ENCODE peak calls at places on chromosome 1, in ten cellular contexts. K is stimulated activated CD4-positive, alpha-beta T cell treated with anti-CD3 and anti-CD28 coated beads, Interleukin-1b, Interleukin-23, amount 100 ng/mL, for 48 hours; D is AG04450; L is HEK293T; N is ELF-1; Q is GM03348; I is head of caudate nucleus; Z is T1000; U is effector memory CD8-positive, alpha-beta T cell; C is CD4-positive, alpha-beta memory T cell. W is an unnamed sample.
A peak's percentile ranks its signal among the peaks of the same experiment; 100 is the strongest.

GRCh38 chr1:218930879-218931278 is 242.8 kb upstream of the LYPLAL1 start:
- DNase-seq in K (no peak), D (peak; percentile 27), L (no peak), N (no peak), Q (peak; percentile 14), I (no peak), Z (peak; percentile 45), U (no peak), C (no peak), W (no peak)

GRCh38 chr1:167344112-167344511 is 123.4 kb downstream of the POU2F1 start:
- DNase-seq in K (no peak), D (no peak), L (no peak), N (no peak), Q (no peak), I (no peak), Z (no peak), U (no peak), C (no peak), W (no peak)

GRCh38 chr1:236692128-236692527 is 5.8 kb downstream of the ACTN2 start:
- DNase-seq in K (no peak), D (no peak), L (no peak), N (no peak), Q (no peak), I (no peak), Z (no peak), U (no peak), C (no peak), W (no peak)

GRCh38 chr1:47587891-47588582 is 150.2 kb downstream of the FOXD2 start:
- DNase-seq in K (no peak), D (no peak), L (peak; percentile 53), N (peak; percentile 50), Q (no peak), I (no peak), Z (no peak), U (no peak), C (no peak), W (no peak)

GRCh38 chr1:2645776-2646175 is 13.0 kb upstream of the MMEL1 start:
- DNase-seq in K (no peak), D (no peak), L (no peak), N (no peak), Q (no peak), I (no peak), Z (no peak), U (no peak), C (no peak), W (no peak)

GRCh38 chr1:75135829-75136142 is 1.6 kb downstream of the LHX8 start:
- DNase-seq in K (no peak), D (no peak), L (no peak), N (peak; percentile 27), Q (no peak), I (no peak), Z (no peak), U (no peak), C (no peak), W (no peak)

GRCh38 chr1:7218210-7218832 is 433.1 kb downstream of the CAMTA1 start:
- DNase-seq in K (peak; percentile 25), D (no peak), L (peak; percentile 60), N (peak; percentile 81), Q (peak; percentile 54), I (no peak), Z (peak; percentile 35), U (no peak), C (peak; percentile 1), W (no peak)

GRCh38 chr1:56235909-56236510 is 343.4 kb downstream of the PLPP3 start:
- DNase-seq in K (no peak), D (no peak), L (no peak), N (peak; percentile 65), Q (no peak), I (no peak), Z (no peak), U (no peak), C (no peak), W (no peak)

GRCh38 chr1:23718482-23718881 is 24.8 kb upstream of the ELOA start:
- DNase-seq in K (no peak), D (no peak), L (peak; percentile 72), N (peak; percentile 88), Q (peak; percentile 26), I (no peak), Z (no peak), U (no peak), C (no peak), W (no peak)

GRCh38 chr1:232599178-232600041 is 30.5 kb downstream of the SIPA1L2 start:
- DNase-seq in K (no peak), D (no peak), L (no peak), N (no peak), Q (no peak), I (no peak), Z (no peak), U (no peak), C (no peak), W (no peak)

GRCh38 chr1:171640225-171640624 is 12.3 kb downstream of the MYOC start:
- DNase-seq in K (no peak), D (no peak), L (no peak), N (no peak), Q (no peak), I (no peak), Z (no peak), U (no peak), C (no peak), W (no peak)

GRCh38 chr1:156704930-156705320 is 458 bp downstream of the CRABP2 start:
- DNase-seq in K (peak; percentile 47), D (no peak), L (no peak), N (peak; percentile 62), Q (peak; percentile 78), I (peak; percentile 18), Z (peak; percentile 40), U (no peak), C (no peak), W (no peak)

GRCh38 chr1:209886219-209886536 is 51.8 kb upstream of the SYT14 start:
- DNase-seq in K (no peak), D (no peak), L (no peak), N (no peak), Q (no peak), I (no peak), Z (no peak), U (no peak), C (no peak), W (no peak)

GRCh38 chr1:237685553-237685952 is 205.2 kb downstream of the ZP4 start:
- DNase-seq in K (no peak), D (no peak), L (no peak), N (no peak), Q (no peak), I (no peak), Z (no peak), U (no peak), C (no peak), W (no peak)

GRCh38 chr1:25794325-25794724 is 5.7 kb upstream of the SELENON start:
- DNase-seq in K (no peak), D (no peak), L (no peak), N (no peak), Q (peak; percentile 28), I (no peak), Z (no peak), U (no peak), C (no peak), W (no peak)

GRCh38 chr1:65049941-65050713 is 83.8 kb upstream of the JAK1 start:
- DNase-seq in K (no peak), D (no peak), L (no peak), N (no peak), Q (no peak), I (no peak), Z (no peak), U (no peak), C (no peak), W (no peak)

GRCh38 chr1:153357076-153357852 is 390 bp upstream of the S100A9 start:
- DNase-seq in K (no peak), D (no peak), L (no peak), N (no peak), Q (no peak), I (no peak), Z (no peak), U (no peak), C (no peak), W (no peak)

GRCh38 chr1:209546390-209547080 is 37.0 kb upstream of the CAMK1G start:
- DNase-seq in K (no peak), D (no peak), L (no peak), N (no peak), Q (no peak), I (peak; percentile 11), Z (no peak), U (no peak), C (no peak), W (no peak)

GRCh38 chr1:34460193-34460592 is 283.5 kb downstream of the C1orf94 start:
- DNase-seq in K (peak; percentile 50), D (no peak), L (peak; percentile 33), N (peak; percentile 48), Q (peak; percentile 24), I (peak; percentile 37), Z (no peak), U (peak; percentile 7), C (peak; percentile 15), W (peak; percentile 33)

GRCh38 chr1:37038079-37038702 is 3.9 kb upstream of the GRIK3 start:
- DNase-seq in K (no peak), D (no peak), L (peak; percentile 34), N (peak; percentile 65), Q (no peak), I (peak; percentile 71), Z (no peak), U (no peak), C (no peak), W (no peak)

GRCh38 chr1:51671527-51672325 is 54.8 kb downstream of the OSBPL9 start:
- DNase-seq in K (no peak), D (peak; percentile 62), L (peak; percentile 42), N (no peak), Q (no peak), I (no peak), Z (peak; percentile 9), U (no peak), C (no peak), W (no peak)

GRCh38 chr1:1213919-1214599 is at the start of gene TNFRSF4:
- DNase-seq in K (no peak), D (no peak), L (no peak), N (no peak), Q (no peak), I (no peak), Z (no peak), U (no peak), C (peak; percentile 42), W (peak; percentile 48)

GRCh38 chr1:155016231-155016831 is 13.7 kb downstream of the ZBTB7B start:
- DNase-seq in K (no peak), D (no peak), L (no peak), N (no peak), Q (no peak), I (no peak), Z (no peak), U (no peak), C (no peak), W (peak; percentile 65)

GRCh38 chr1:2492091-2492490 is 16.0 kb downstream of the PLCH2 start:
- DNase-seq in K (no peak), D (no peak), L (no peak), N (no peak), Q (no peak), I (peak; percentile 40), Z (no peak), U (no peak), C (no peak), W (no peak)

GRCh38 chr1:56535949-56536348 is 43.4 kb downstream of the PLPP3 start:
- DNase-seq in K (no peak), D (no peak), L (no peak), N (no peak), Q (no peak), I (no peak), Z (no peak), U (no peak), C (no peak), W (no peak)

GRCh38 chr1:109740615-109741373 is at the start of gene GSTM3:
- DNase-seq in K (no peak), D (no peak), L (no peak), N (no peak), Q (no peak), I (no peak), Z (no peak), U (no peak), C (no peak), W (no peak)

GRCh38 chr1:82330330-82330729 is 529.6 kb downstream of the ADGRL2 start:
- DNase-seq in K (no peak), D (no peak), L (no peak), N (peak; percentile 10), Q (no peak), I (no peak), Z (no peak), U (no peak), C (no peak), W (no peak)

GRCh38 chr1:62962794-62963776 is 179.2 kb downstream of the ATG4C start:
- DNase-seq in K (peak; percentile 30), D (no peak), L (peak; percentile 91), N (peak; percentile 90), Q (peak; percentile 69), I (peak; percentile 13), Z (no peak), U (no peak), C (no peak), W (peak; percentile 5)

W was measured in B cell.